ENCODE peak calls at places on chromosome 10, in seven cellular contexts. G is Calu3, E is glutamatergic neuron, N is upper lobe of right lung, C is spleen, J is A549, M is AG09309. I is an unnamed sample.

GRCh38 chr10:50396491-50397311 is 145.4 kb upstream of the ASAH2 start:
- DNase-seq in M (no peak), E (no peak), C (no peak), J (no peak), N (no peak), G (no peak), I (no peak)

GRCh38 chr10:44478040-44478439 is 93.1 kb upstream of the CXCL12 start:
- DNase-seq in M (no peak), N (no peak), G (no peak), C (no peak), E (no peak), J (no peak), I (no peak)

GRCh38 chr10:54800677-54801480 is at the start of gene PCDH15:
- DNase-seq in N (no peak), M (no peak), C (no peak), E (peak; percentile 57), G (peak; percentile 51), J (peak; percentile 19), I (no peak)

GRCh38 chr10:104243567-104243966 is 11.1 kb upstream of the GSTO1 start:
- DNase-seq in C (no peak), E (no peak), N (no peak), M (no peak), J (no peak), G (no peak), I (no peak)

GRCh38 chr10:113665806-113666354 is 2.0 kb upstream of the NRAP start:
- DNase-seq in N (no peak), E (no peak), C (no peak), G (peak; percentile 16), J (peak; percentile 29), M (peak; percentile 37), I (peak; percentile 33)

GRCh38 chr10:4004144-4004543 is 219.1 kb upstream of the KLF6 start:
- DNase-seq in C (no peak), N (no peak), E (no peak), M (no peak), G (no peak), J (no peak), I (no peak)

GRCh38 chr10:33812586-33812985 is 478.1 kb upstream of the NRP1 start:
- DNase-seq in J (no peak), G (no peak), C (no peak), E (no peak), M (no peak), N (no peak), I (no peak)

GRCh38 chr10:35394411-35394851 is 58.1 kb downstream of the CCNY start:
- DNase-seq in E (no peak), J (no peak), M (no peak), C (no peak), N (peak; percentile 73), G (no peak), I (peak; percentile 58)

GRCh38 chr10:90939125-90939524 is 18.2 kb upstream of the ANKRD1 start:
- DNase-seq in C (no peak), N (no peak), E (no peak), G (no peak), M (no peak), J (no peak), I (no peak)

DNA sequence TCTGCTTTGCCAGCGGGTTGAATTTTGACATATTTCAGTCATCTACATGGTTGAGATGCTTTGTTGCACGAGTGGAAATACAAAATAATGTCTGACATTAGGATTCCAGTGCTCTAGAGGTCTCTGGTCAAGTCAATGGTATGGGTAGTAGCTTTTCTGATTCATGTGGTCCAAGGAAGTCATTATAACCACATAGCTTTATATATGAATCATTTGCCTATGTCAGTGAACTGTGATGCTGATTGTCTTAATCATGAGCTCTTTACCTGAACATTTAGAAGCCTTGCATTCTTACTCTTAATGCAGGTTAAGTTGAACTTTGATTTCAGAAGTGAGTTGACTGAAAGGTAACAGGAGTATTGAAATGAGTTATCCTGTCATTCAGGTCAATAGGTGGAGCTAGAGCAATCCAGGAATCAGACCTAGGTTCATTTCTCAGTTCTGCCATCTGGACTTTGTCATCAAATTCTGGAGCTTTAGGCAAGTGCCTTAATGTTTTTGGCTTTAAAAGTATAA is 3.3 kb downstream of the MAPK8 start:
- DNase-seq in E (no peak), M (no peak), G (no peak), C (no peak), N (no peak), J (peak; percentile 18), I (no peak)
- TF ChIP-seq CTCF in E (no peak), M (no peak), G (no peak), C (no peak), N (peak; percentile 15), J (peak; percentile 42), I (no peak)

GRCh38 chr10:125004571-125005311 is 62.8 kb downstream of the ZRANB1 start:
- DNase-seq in C (peak; percentile 54), G (no peak), N (no peak), M (no peak), J (no peak), E (no peak), I (peak; percentile 17)

GRCh38 chr10:125003901-125004467 is 62.1 kb downstream of the ZRANB1 start:
- DNase-seq in C (peak; percentile 49), N (peak; percentile 49), G (no peak), M (no peak), E (no peak), J (no peak), I (peak; percentile 25)

GRCh38 chr10:125002423-125003145 is 60.7 kb downstream of the ZRANB1 start:
- DNase-seq in E (no peak), G (no peak), C (peak; percentile 69), M (no peak), N (peak; percentile 57), J (no peak), I (peak; percentile 22)

GRCh38 chr10:125002044-125002422 is 60.1 kb downstream of the ZRANB1 start:
- DNase-seq in N (peak; percentile 53), C (peak; percentile 67), G (no peak), E (no peak), M (no peak), J (no peak), I (no peak)

GRCh38 chr10:125003146-125003900 is 61.4 kb downstream of the ZRANB1 start:
- DNase-seq in C (peak; percentile 69), G (no peak), N (peak; percentile 49), E (no peak), J (no peak), M (no peak), I (peak; percentile 20)
- TF ChIP-seq CTCF in C (no peak), G (no peak), N (no peak), E (no peak), J (no peak), M (peak; percentile 7), I (no peak)

GRCh38 chr10:11318812-11319598 is 292.4 kb downstream of the USP6NL start:
- DNase-seq in E (no peak), C (no peak), N (no peak), M (no peak), G (no peak), J (no peak), I (no peak)
- TF ChIP-seq CTCF in E (no peak), C (no peak), N (no peak), M (no peak), G (no peak), J (no peak), I (no peak)

GRCh38 chr10:109427421-109427820 is 495.9 kb downstream of the XPNPEP1 start:
- DNase-seq in G (no peak), E (no peak), N (no peak), J (no peak), M (no peak), C (no peak), I (no peak)
- TF ChIP-seq CTCF in G (no peak), E (no peak), N (no peak), J (no peak), M (no peak), C (no peak), I (no peak)

DNA sequence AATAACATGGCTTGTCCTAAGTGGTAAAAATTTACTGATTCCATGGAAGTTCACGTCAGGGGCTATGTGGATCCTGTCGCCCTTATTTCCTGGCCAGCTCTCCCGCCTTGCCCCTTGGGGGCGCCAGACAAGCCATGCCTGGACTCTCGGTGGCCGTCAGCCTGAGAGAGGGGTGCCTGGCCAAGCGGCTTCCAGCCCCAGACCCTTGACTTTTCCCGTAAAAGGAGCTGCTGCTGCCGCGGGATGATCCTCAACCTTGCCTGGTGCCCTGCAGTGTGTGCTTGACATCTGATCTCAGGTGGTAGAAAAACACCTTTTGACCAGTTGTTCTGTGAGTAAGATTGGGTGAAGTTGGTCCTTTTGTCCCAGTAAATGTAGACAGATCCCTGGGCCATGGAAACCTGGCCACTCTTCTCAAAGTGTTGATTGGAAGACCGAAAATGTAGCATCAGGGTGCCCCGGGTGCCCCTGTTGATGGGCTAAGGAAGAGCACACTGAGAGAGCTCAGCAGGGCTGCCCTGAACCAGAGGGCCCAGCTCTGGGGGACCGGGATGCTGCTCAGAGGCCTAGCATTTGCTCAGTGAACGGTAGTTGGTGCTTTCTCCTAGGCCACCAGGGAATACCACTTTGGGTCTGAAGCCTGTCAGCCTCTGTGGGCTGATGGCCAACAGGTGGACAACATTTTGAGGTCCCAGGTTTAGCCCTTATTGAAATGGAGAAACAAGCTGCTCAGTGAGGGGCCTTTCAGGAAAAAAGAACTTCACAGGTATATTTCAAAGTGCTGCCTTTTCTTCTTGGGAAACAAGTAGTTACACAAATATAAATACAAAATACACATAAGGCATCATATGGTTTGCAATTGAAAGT is 162.5 kb downstream of the LRMDA start:
- DNase-seq in J (no peak), C (no peak), E (no peak), N (no peak), G (no peak), M (no peak), I (no peak)
- TF ChIP-seq CTCF in J (peak; percentile 6), C (no peak), E (no peak), N (peak; percentile 23), G (no peak), M (no peak), I (no peak)

GRCh38 chr10:52818019-52818418 is 45.4 kb upstream of the MBL2 start:
- DNase-seq in C (no peak), J (peak; percentile 58), G (peak; percentile 30), M (peak; percentile 23), N (no peak), E (no peak), I (no peak)
- TF ChIP-seq CTCF in C (no peak), J (peak; percentile 51), G (peak; percentile 29), M (peak; percentile 66), N (peak; percentile 45), E (peak; percentile 36), I (peak; percentile 19)

I was measured in stomach.